ENCODE peak calls at places on chromosome 20, in seven cellular contexts. One of them, this sample, is unnamed.
A peak's percentile ranks its signal among the peaks of the same experiment; 100 is the strongest.

GRCh38 chr20:43974665-43975064 is 60.0 kb downstream of the TOX2 start:
- DNase-seq in lung: no peak
- DNase-seq in IMR-90: no peak
- DNase-seq in heart left ventricle: no peak
- DNase-seq in mesenchymal stem cell: no peak
- DNase-seq in CD8-positive, alpha-beta T cell: no peak
- DNase-seq in CD8-positive, alpha-beta memory T cell: no peak
- DNase-seq in this sample: no peak

GRCh38 chr20:58634121-58634817 is 16.8 kb upstream of the STX16 start:
- DNase-seq in IMR-90: peak; percentile 92
- DNase-seq in mesenchymal stem cell: peak; percentile 56
- DNase-seq in CD8-positive, alpha-beta T cell: no peak
- DNase-seq in heart left ventricle: no peak
- DNase-seq in CD8-positive, alpha-beta memory T cell: no peak
- DNase-seq in lung: no peak
- DNase-seq in this sample: no peak

GRCh38 chr20:36591854-36592641 is 13.5 kb upstream of the RAB5IF start:
- DNase-seq in IMR-90: peak; percentile 51
- DNase-seq in CD8-positive, alpha-beta T cell: no peak
- DNase-seq in CD8-positive, alpha-beta memory T cell: peak; percentile 51
- DNase-seq in lung: no peak
- DNase-seq in heart left ventricle: no peak
- DNase-seq in mesenchymal stem cell: peak; percentile 59
- DNase-seq in this sample: peak; percentile 87

GRCh38 chr20:10955166-10955565 is 281.4 kb upstream of the JAG1 start:
- DNase-seq in heart left ventricle: no peak
- DNase-seq in CD8-positive, alpha-beta memory T cell: no peak
- DNase-seq in mesenchymal stem cell: peak; percentile 20
- DNase-seq in CD8-positive, alpha-beta T cell: no peak
- DNase-seq in lung: no peak
- DNase-seq in IMR-90: peak; percentile 18
- DNase-seq in this sample: no peak

GRCh38 chr20:1332749-1333300 is 3.9 kb upstream of the SDCBP2 start:
- DNase-seq in lung: peak; percentile 21
- DNase-seq in mesenchymal stem cell: no peak
- DNase-seq in CD8-positive, alpha-beta memory T cell: no peak
- DNase-seq in heart left ventricle: no peak
- DNase-seq in IMR-90: no peak
- DNase-seq in CD8-positive, alpha-beta T cell: no peak
- DNase-seq in this sample: no peak

GRCh38 chr20:33753763-33754162 is 22.0 kb downstream of the ZNF341 start:
- DNase-seq in lung: no peak
- DNase-seq in mesenchymal stem cell: peak; percentile 35
- DNase-seq in heart left ventricle: no peak
- DNase-seq in IMR-90: peak; percentile 38
- DNase-seq in CD8-positive, alpha-beta T cell: no peak
- DNase-seq in CD8-positive, alpha-beta memory T cell: no peak
- DNase-seq in this sample: no peak

GRCh38 chr20:19761853-19762252 is 3.8 kb downstream of the RIN2 start:
- DNase-seq in lung: peak; percentile 55
- DNase-seq in heart left ventricle: no peak
- DNase-seq in CD8-positive, alpha-beta T cell: no peak
- DNase-seq in CD8-positive, alpha-beta memory T cell: no peak
- DNase-seq in mesenchymal stem cell: no peak
- DNase-seq in IMR-90: no peak
- DNase-seq in this sample: no peak

GRCh38 chr20:57671072-57671391 is 38.8 kb downstream of the PMEPA1 start:
- DNase-seq in mesenchymal stem cell: no peak
- DNase-seq in heart left ventricle: no peak
- DNase-seq in lung: no peak
- DNase-seq in IMR-90: no peak
- DNase-seq in CD8-positive, alpha-beta T cell: no peak
- DNase-seq in CD8-positive, alpha-beta memory T cell: no peak
- DNase-seq in this sample: no peak

GRCh38 chr20:32494498-32495216 is 90.5 kb downstream of the NOL4L start:
- DNase-seq in IMR-90: no peak
- DNase-seq in CD8-positive, alpha-beta T cell: no peak
- DNase-seq in lung: no peak
- DNase-seq in heart left ventricle: no peak
- DNase-seq in mesenchymal stem cell: no peak
- DNase-seq in CD8-positive, alpha-beta memory T cell: no peak
- DNase-seq in this sample: no peak

DNA sequence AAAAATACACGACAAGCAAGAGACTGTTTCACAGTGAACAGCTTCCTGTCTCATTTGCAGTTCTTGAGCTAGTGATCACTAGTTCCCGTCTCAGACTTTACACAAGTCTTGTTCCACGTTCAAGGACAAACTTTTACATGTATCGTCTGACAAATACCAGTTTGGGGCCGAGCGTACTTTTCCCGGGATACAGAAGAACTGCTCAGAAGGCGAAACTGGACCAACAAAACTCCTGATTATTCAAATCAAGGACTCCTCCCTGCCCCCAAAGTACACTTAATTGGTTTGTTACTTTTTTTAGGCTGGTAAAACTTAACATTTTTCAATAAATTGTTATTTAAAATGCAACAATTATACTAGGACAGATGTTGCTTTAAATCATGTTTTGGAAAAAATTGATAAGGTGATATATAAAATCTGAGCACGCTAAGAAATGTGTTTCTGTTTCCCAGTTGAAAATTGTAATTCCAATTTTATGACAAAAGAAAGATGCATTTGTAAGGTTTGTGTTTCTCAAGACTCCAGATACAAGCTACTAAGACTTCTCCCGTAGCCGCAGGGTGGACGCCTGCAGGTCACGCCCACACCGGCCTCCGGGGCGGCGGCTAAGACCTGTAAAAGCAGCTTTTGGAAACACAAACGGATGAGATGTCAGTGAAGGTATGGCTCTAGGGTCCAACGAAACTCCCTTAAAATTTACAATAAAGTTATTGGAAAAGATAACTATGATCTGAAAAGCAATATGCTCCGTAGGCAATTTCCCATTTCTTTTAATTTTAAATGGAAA is 16.8 kb upstream of the TCFL5 start:
- DNase-seq in CD8-positive, alpha-beta memory T cell: no peak
- DNase-seq in CD8-positive, alpha-beta T cell: no peak
- DNase-seq in lung: no peak
- DNase-seq in IMR-90: no peak
- DNase-seq in mesenchymal stem cell: no peak
- DNase-seq in heart left ventricle: no peak
- DNase-seq in this sample: no peak
- H3K4me3 ChIP-seq in CD8-positive, alpha-beta memory T cell: no peak overlapping the region
- H3K4me3 ChIP-seq in CD8-positive, alpha-beta T cell: no peak overlapping the region
- H3K4me3 ChIP-seq in lung: no peak overlapping the region
- H3K4me3 ChIP-seq in IMR-90: no peak overlapping the region
- H3K4me3 ChIP-seq in mesenchymal stem cell: no peak overlapping the region
- H3K4me3 ChIP-seq in heart left ventricle: no peak overlapping the region
- H3K4me3 ChIP-seq in this sample: no peak overlapping the region

GRCh38 chr20:38766071-38766470 is 17.8 kb downstream of the ACTR5 start:
- DNase-seq in IMR-90: no peak
- DNase-seq in CD8-positive, alpha-beta memory T cell: no peak
- DNase-seq in mesenchymal stem cell: no peak
- DNase-seq in lung: no peak
- DNase-seq in CD8-positive, alpha-beta T cell: no peak
- DNase-seq in heart left ventricle: no peak
- DNase-seq in this sample: no peak
- H3K36me3 ChIP-seq in IMR-90: peaks cover 20% of the 10 kb centered on the region
- H3K36me3 ChIP-seq in CD8-positive, alpha-beta memory T cell: peaks cover 39% of the 10 kb centered on the region
- H3K36me3 ChIP-seq in mesenchymal stem cell: peaks cover 80% of the 10 kb centered on the region
- H3K36me3 ChIP-seq in lung: peaks cover 47% of the 10 kb centered on the region
- H3K36me3 ChIP-seq in CD8-positive, alpha-beta T cell: peaks cover 38% of the 10 kb centered on the region
- H3K36me3 ChIP-seq in heart left ventricle: peaks cover 90% of the 10 kb centered on the region
- H3K36me3 ChIP-seq in this sample: peaks cover 78% of the 10 kb centered on the region

DNA sequence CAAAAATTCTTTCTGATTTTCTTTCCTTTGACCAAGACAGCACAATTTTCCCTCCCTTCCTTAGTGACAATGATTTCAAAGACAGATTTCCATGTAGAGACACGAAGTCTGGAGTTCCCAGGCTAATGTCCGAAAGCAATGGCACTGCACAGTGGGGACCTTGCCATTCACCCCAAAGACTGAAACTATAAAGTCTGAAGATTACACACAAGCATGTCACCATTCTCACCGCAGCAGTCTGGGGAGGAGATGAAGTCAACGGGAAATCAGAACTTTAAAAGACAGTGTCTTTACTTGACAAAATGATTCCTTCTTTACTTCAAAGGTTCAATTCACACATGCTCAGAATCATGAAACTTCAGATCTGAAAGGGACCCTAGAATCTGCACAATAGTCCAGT is 8.3 kb downstream of the B4GALT5 start:
- DNase-seq in IMR-90: no peak
- DNase-seq in CD8-positive, alpha-beta T cell: no peak
- DNase-seq in heart left ventricle: no peak
- DNase-seq in CD8-positive, alpha-beta memory T cell: no peak
- DNase-seq in mesenchymal stem cell: no peak
- DNase-seq in lung: no peak
- DNase-seq in this sample: no peak
- H3K4me1 ChIP-seq in IMR-90: peaks cover 5% of the 10 kb centered on the region
- H3K4me1 ChIP-seq in CD8-positive, alpha-beta T cell: peaks cover 8% of the 10 kb centered on the region
- H3K4me1 ChIP-seq in heart left ventricle: peaks cover 55% of the 10 kb centered on the region
- H3K4me1 ChIP-seq in CD8-positive, alpha-beta memory T cell: peaks cover 10% of the 10 kb centered on the region
- H3K4me1 ChIP-seq in mesenchymal stem cell: peaks cover 7% of the 10 kb centered on the region
- H3K4me1 ChIP-seq in lung: no peaks in the 10 kb centered on the region
- H3K4me1 ChIP-seq in this sample: peaks cover 29% of the 10 kb centered on the region

GRCh38 chr20:51481311-51481997 is 61.1 kb downstream of the NFATC2 start:
- DNase-seq in heart left ventricle: no peak
- DNase-seq in CD8-positive, alpha-beta memory T cell: peak; percentile 62
- DNase-seq in lung: no peak
- DNase-seq in IMR-90: no peak
- DNase-seq in CD8-positive, alpha-beta T cell: no peak
- DNase-seq in mesenchymal stem cell: no peak
- DNase-seq in this sample: peak; percentile 70
- H3K4me3 ChIP-seq in heart left ventricle: no peak overlapping the region
- H3K4me3 ChIP-seq in CD8-positive, alpha-beta memory T cell: peak overlapping the region; percentile 33
- H3K4me3 ChIP-seq in lung: no peak overlapping the region
- H3K4me3 ChIP-seq in IMR-90: no peak overlapping the region
- H3K4me3 ChIP-seq in CD8-positive, alpha-beta T cell: no peak overlapping the region
- H3K4me3 ChIP-seq in mesenchymal stem cell: no peak overlapping the region
- H3K4me3 ChIP-seq in this sample: peak overlapping the region; percentile 57

This sample was measured in CD4-positive, CD25-positive, alpha-beta regulatory T cell.